ENCODE peak calls at places on chromosomes 11 and 22, in ten cellular contexts. L is fibroblast of lung, F is tibial artery, O is fibroblast of mammary gland, G is neural crest cell, H is IMR-90, J is BJ, T is Calu3, E is brain microvascular endothelial cell, D is AG10803. S is an unnamed sample.

GRCh38 chr22:23067023-23067650 is 3.2 kb upstream of the GNAZ start:
- DNase-seq in L (no peak), J (no peak), E (no peak), O (no peak), T (no peak), D (no peak), F (peak), G (no peak), H (no peak), S (peak)

GRCh38 chr11:70542406-70542805 is 144.1 kb downstream of the CTTN start:
- DNase-seq in L (no peak), F (no peak), J (no peak), O (no peak), E (no peak), D (no peak), T (no peak), H (no peak), G (no peak), S (no peak)

GRCh38 chr11:406796-407650 is 7.8 kb downstream of the SIGIRR start:
- DNase-seq in H (peak), J (no peak), L (peak), E (peak), D (peak), O (peak), F (peak), T (no peak), G (peak), S (peak)

GRCh38 chr11:70826541-70826943 is 425.8 kb downstream of the SHANK2 start:
- DNase-seq in G (peak), F (no peak), D (no peak), E (no peak), J (no peak), O (no peak), H (no peak), L (no peak), T (no peak), S (no peak)

GRCh38 chr22:24694971-24695928 is 79.3 kb downstream of the PIWIL3 start:
- DNase-seq in L (no peak), T (no peak), E (no peak), G (no peak), D (no peak), O (no peak), J (no peak), H (no peak), F (no peak), S (no peak)

GRCh38 chr22:45600791-45601730 is 70.6 kb upstream of the ATXN10 start:
- DNase-seq in E (no peak), H (peak), G (no peak), T (no peak), F (no peak), L (no peak), D (peak), O (peak), J (no peak), S (no peak)

GRCh38 chr22:48838846-48839730 is 988.6 kb downstream of the BRD1 start:
- DNase-seq in J (no peak), T (no peak), O (no peak), H (no peak), D (no peak), F (no peak), E (no peak), G (no peak), L (no peak), S (no peak)

GRCh38 chr22:49688516-49689254 is 139.0 kb downstream of the BRD1 start:
- DNase-seq in E (no peak), G (no peak), H (no peak), D (no peak), L (no peak), O (no peak), J (no peak), F (no peak), T (no peak), S (no peak)

GRCh38 chr22:23268877-23269276 is 88.6 kb downstream of the BCR start:
- DNase-seq in T (no peak), E (no peak), G (no peak), O (no peak), F (no peak), L (no peak), J (no peak), D (no peak), H (no peak), S (no peak)

GRCh38 chr11:60891103-60891741 is 15.2 kb downstream of the PRPF19 start:
- DNase-seq in O (no peak), T (no peak), J (no peak), F (no peak), L (peak), H (peak), E (peak), D (no peak), G (no peak), S (no peak)

GRCh38 chr22:30612789-30613188 is 5.8 kb downstream of the TCN2 start:
- DNase-seq in F (no peak), H (no peak), O (no peak), G (no peak), T (no peak), D (no peak), E (no peak), L (no peak), J (no peak), S (no peak)

GRCh38 chr11:34449013-34449412 is 10.3 kb downstream of the CAT start:
- DNase-seq in F (no peak), E (peak), L (no peak), G (no peak), J (no peak), D (no peak), H (no peak), O (no peak), T (no peak), S (no peak)

GRCh38 chr11:18115360-18116127 is 9.7 kb upstream of the SAAL1 start:
- DNase-seq in D (peak), O (peak), L (peak), G (peak), T (peak), H (peak), E (peak), J (no peak), F (peak), S (peak)

GRCh38 chr11:26070981-26071380 is 260.9 kb upstream of the ANO3 start:
- DNase-seq in T (no peak), E (no peak), J (no peak), L (no peak), G (no peak), O (no peak), F (no peak), D (no peak), H (no peak), S (no peak)

GRCh38 chr22:38462960-38463784 is 4.7 kb upstream of the KDELR3 start:
- DNase-seq in T (no peak), E (no peak), H (no peak), O (no peak), D (no peak), L (no peak), F (no peak), G (peak), J (no peak), S (no peak)

GRCh38 chr11:68325183-68325893 is 12.9 kb downstream of the LRP5 start:
- DNase-seq in O (no peak), F (no peak), J (no peak), E (no peak), L (no peak), G (no peak), H (no peak), T (no peak), D (no peak), S (no peak)

GRCh38 chr11:70185348-70186055 is 17.6 kb upstream of the FADD start:
- DNase-seq in E (no peak), T (no peak), L (no peak), H (no peak), J (no peak), F (no peak), D (no peak), O (no peak), G (no peak), S (no peak)

GRCh38 chr11:4654635-4655335 is 11.0 kb downstream of the OR51E1 start:
- DNase-seq in D (no peak), O (no peak), L (no peak), H (no peak), G (no peak), J (no peak), T (no peak), F (no peak), E (no peak), S (no peak)
- TF ChIP-seq CTCF in D (no peak), O (no peak), L (no peak), H (no peak), G (no peak), J (no peak), T (no peak), F (no peak), E (no peak), S (no peak)

GRCh38 chr11:30333405-30333804 is 10.5 kb downstream of the ARL14EP start:
- DNase-seq in J (no peak), L (no peak), G (no peak), E (no peak), F (no peak), T (peak), O (peak), D (no peak), H (no peak), S (no peak)
- TF ChIP-seq CTCF in J (peak), L (peak), G (peak), E (peak), F (no peak), T (no peak), O (peak), D (peak), H (peak), S (no peak)

GRCh38 chr11:119684361-119685072 is 44.5 kb downstream of the NECTIN1 start:
- DNase-seq in F (no peak), G (peak), O (peak), L (peak), T (peak), D (peak), H (peak), E (peak), J (no peak), S (no peak)

GRCh38 chr11:119683783-119684182 is 45.2 kb downstream of the NECTIN1 start:
- DNase-seq in D (no peak), H (no peak), O (no peak), J (no peak), G (no peak), F (no peak), T (peak), L (no peak), E (no peak), S (no peak)

GRCh38 chr11:119680899-119681370 is 48.1 kb downstream of the NECTIN1 start:
- DNase-seq in G (no peak), O (no peak), E (no peak), J (no peak), H (peak), D (peak), L (peak), F (no peak), T (no peak), S (no peak)

GRCh38 chr11:119678351-119678750 is 50.6 kb downstream of the NECTIN1 start:
- DNase-seq in F (no peak), D (no peak), L (no peak), J (no peak), H (no peak), E (no peak), G (no peak), T (no peak), O (no peak), S (no peak)

DNA sequence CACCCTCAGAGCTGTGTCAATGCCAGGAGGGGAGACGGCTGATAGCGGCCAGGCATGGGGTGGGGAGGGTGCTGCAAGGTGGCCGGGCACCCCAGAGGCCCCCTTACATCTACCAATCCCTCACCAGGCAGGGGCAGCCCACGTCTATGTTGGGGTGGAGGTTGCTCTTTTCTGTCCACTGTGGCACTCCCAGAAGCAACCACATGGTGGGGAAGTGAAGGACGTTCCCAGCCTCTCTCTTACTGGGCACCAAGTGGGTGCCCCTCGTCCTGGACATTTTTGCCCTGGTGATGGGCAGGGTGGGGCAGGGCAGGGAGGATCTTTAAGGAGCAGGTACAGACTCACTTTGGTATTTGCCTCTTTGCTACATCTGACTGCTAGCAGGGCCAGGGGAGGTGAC is 47.5 kb downstream of the NECTIN1 start:
- DNase-seq in H (no peak), E (no peak), J (no peak), O (no peak), L (no peak), F (no peak), D (no peak), T (no peak), G (no peak), S (no peak)
- TF ChIP-seq CTCF in H (no peak), E (peak), J (peak), O (no peak), L (peak), F (no peak), D (peak), T (no peak), G (peak), S (no peak)

GRCh38 chr11:86954288-86955110 is 696 bp downstream of the FZD4 start:
- DNase-seq in O (no peak), T (peak), F (peak), G (peak), J (no peak), E (no peak), D (no peak), H (no peak), L (no peak), S (no peak)

GRCh38 chr11:86952221-86952875 is 2.8 kb downstream of the FZD4 start:
- DNase-seq in F (no peak), G (no peak), D (no peak), H (no peak), O (no peak), J (no peak), L (no peak), E (no peak), T (no peak), S (no peak)

GRCh38 chr11:86955674-86956522 is 703 bp upstream of the FZD4 start:
- DNase-seq in L (peak), J (no peak), F (peak), E (peak), G (peak), H (peak), D (peak), T (peak), O (peak), S (peak)

GRCh38 chr11:86952933-86953637 is 2.1 kb downstream of the FZD4 start:
- DNase-seq in D (no peak), H (peak), E (peak), L (peak), J (no peak), F (no peak), G (no peak), O (peak), T (no peak), S (no peak)

DNA sequence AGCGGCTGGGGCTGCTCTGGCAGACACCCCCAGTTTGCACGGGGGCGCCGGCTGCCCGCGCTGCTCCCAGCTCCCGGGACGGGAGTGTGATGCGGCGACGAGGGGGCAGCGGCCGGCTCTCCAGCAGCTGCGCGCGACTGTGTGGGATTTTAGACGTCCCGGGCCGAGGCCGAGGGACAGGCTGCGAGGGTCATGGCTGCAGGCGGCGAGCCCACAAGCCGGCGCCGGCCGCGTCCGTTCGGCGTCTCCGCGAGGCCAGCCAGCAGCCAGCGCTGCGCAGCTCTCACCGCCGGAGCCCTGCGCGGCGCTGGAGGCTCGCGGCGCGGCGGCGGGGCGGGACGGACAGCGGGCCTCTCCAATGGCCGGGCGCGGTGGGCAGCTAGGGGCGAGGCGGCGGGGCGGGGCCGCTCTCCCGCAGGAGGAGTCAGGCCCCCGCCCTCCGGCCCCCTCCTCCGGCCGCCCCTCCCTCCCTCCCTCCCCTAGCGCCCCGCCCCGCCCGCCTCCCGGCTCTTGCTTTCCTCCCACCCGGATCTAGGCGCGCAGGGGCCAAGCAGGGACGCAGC is at the start of gene FZD4:
- DNase-seq in G (peak), D (peak), O (peak), H (peak), J (no peak), E (peak), L (peak), F (peak), T (peak), S (peak)
- TF ChIP-seq CTCF in G (no peak), D (no peak), O (no peak), H (peak), J (no peak), E (no peak), L (no peak), F (peak), T (no peak), S (no peak)

GRCh38 chr22:42881298-42881697 is 24.2 kb upstream of the ARFGAP3 start:
- DNase-seq in H (no peak), F (no peak), T (no peak), G (no peak), D (no peak), E (no peak), J (no peak), L (no peak), O (no peak), S (no peak)
- TF ChIP-seq CTCF in H (no peak), F (no peak), T (no peak), G (no peak), D (no peak), E (no peak), J (no peak), L (no peak), O (no peak), S (no peak)

GRCh38 chr11:2186669-2187266 is 15.2 kb upstream of the TH start:
- DNase-seq in F (no peak), T (peak), L (no peak), J (no peak), D (peak), O (no peak), E (peak), H (no peak), G (peak), S (no peak)
- TF ChIP-seq CTCF in F (peak), T (peak), L (peak), J (peak), D (peak), O (peak), E (peak), H (peak), G (peak), S (no peak)